ENCODE peak calls at places on chromosomes 13 and 19, in eight cellular contexts. D is right atrium auricular region; G is left lung; S is mesenchymal stem cell; R is effector memory CD4-positive, alpha-beta T cell; I is BE2C; P is colonic mucosa; O is small intestine. X is an unnamed sample.

GRCh38 chr19:50205681-50206138 is 2.3 kb downstream of the MYH14 start:
- DNase-seq in D (no peak), G (peak; percentile 80), S (no peak), R (no peak), I (no peak), P (peak; percentile 94), O (peak; percentile 97), X (no peak)

GRCh38 chr19:4861147-4861546 is 6.3 kb downstream of the PLIN3 start:
- DNase-seq in D (no peak), G (no peak), S (no peak), R (no peak), I (no peak), P (peak; percentile 90), O (peak; percentile 98), X (no peak)

GRCh38 chr19:4774136-4774535 is 17.4 kb upstream of the FEM1A start:
- DNase-seq in D (no peak), G (no peak), S (no peak), R (no peak), I (no peak), P (no peak), O (no peak), X (no peak)

GRCh38 chr19:49114630-49115363 is 627 bp downstream of the LIN7B start:
- DNase-seq in D (peak; percentile 74), G (peak; percentile 88), S (peak; percentile 58), R (peak; percentile 21), I (peak; percentile 81), P (peak; percentile 69), O (peak; percentile 66), X (peak; percentile 92)

GRCh38 chr13:39510296-39510695 is 92.7 kb downstream of the LHFPL6 start:
- DNase-seq in D (no peak), G (no peak), S (no peak), R (no peak), I (no peak), P (no peak), O (no peak), X (no peak)

GRCh38 chr13:57326532-57326931 is 159.5 kb downstream of the PRR20E start:
- DNase-seq in D (no peak), G (no peak), S (no peak), R (no peak), I (no peak), P (no peak), O (peak; percentile 37), X (no peak)

GRCh38 chr19:45790942-45791341 is 1.7 kb downstream of the DMWD start:
- DNase-seq in D (no peak), G (no peak), S (no peak), R (peak; percentile 34), I (no peak), P (no peak), O (no peak), X (no peak)

GRCh38 chr19:6324757-6325156 is 8.7 kb downstream of the ACER1 start:
- DNase-seq in D (no peak), G (no peak), S (no peak), R (no peak), I (no peak), P (no peak), O (no peak), X (no peak)

GRCh38 chr19:35299523-35300339 is 7.8 kb downstream of the MAG start:
- DNase-seq in D (no peak), G (peak; percentile 80), S (no peak), R (no peak), I (peak; percentile 75), P (no peak), O (peak; percentile 5), X (no peak)

GRCh38 chr13:111289251-111289650 is 31.2 kb upstream of the TEX29 start:
- DNase-seq in D (no peak), G (no peak), S (no peak), R (no peak), I (no peak), P (no peak), O (no peak), X (no peak)

GRCh38 chr13:82698383-82698782 is 1183.9 kb downstream of the SLITRK1 start:
- DNase-seq in D (no peak), G (no peak), S (no peak), R (no peak), I (no peak), P (no peak), O (no peak), X (no peak)

GRCh38 chr13:72920097-72920496 is 138.2 kb downstream of the PIBF1 start:
- DNase-seq in D (no peak), G (no peak), S (no peak), R (no peak), I (no peak), P (no peak), O (peak; percentile 7), X (no peak)

GRCh38 chr19:47752440-47753211 is 7.3 kb downstream of the NOP53 start:
- DNase-seq in D (no peak), G (no peak), S (no peak), R (no peak), I (no peak), P (no peak), O (no peak), X (no peak)
- H3K4me1 ChIP-seq in D (no peaks in the 10 kb centered on the region), G (no peaks in the 10 kb centered on the region), S (peaks cover 2% of the 10 kb centered on the region), R (no peaks in the 10 kb centered on the region), I (no peaks in the 10 kb centered on the region), P (peaks cover 7% of the 10 kb centered on the region), O (no peaks in the 10 kb centered on the region), X (no peaks in the 10 kb centered on the region)

DNA sequence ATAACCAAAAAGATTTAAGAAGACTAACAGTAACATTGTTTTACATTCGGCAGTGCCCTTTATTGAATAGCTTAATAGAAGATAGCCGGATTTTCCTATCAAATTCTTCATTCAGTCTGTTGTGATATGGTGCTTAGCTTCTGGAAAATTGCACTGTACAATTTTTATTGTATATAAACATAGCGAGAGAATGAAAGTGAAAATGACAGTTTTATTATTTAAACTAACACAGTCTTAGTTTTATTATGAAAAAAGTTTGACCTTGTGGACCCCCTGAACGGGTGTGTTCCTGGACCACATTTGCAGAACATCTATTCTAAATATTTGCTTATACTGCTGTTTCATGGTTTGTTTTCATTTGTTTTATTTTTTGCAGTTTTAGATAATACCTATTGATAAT is 8.6 kb downstream of the ITM2B start:
- DNase-seq in D (no peak), G (no peak), S (no peak), R (no peak), I (no peak), P (no peak), O (no peak), X (no peak)
- H3K4me1 ChIP-seq in D (no peaks in the 10 kb centered on the region), G (peaks cover 42% of the 10 kb centered on the region), S (peaks cover 1% of the 10 kb centered on the region), R (peaks cover 17% of the 10 kb centered on the region), I (peaks cover 4% of the 10 kb centered on the region), P (peaks cover 5% of the 10 kb centered on the region), O (peaks cover 3% of the 10 kb centered on the region), X (no peaks in the 10 kb centered on the region)

GRCh38 chr13:33352023-33352422 is 66.5 kb upstream of the STARD13 start:
- DNase-seq in D (no peak), G (no peak), S (no peak), R (no peak), I (no peak), P (no peak), O (peak; percentile 76), X (no peak)

GRCh38 chr13:33349996-33350826 is 64.7 kb upstream of the STARD13 start:
- DNase-seq in D (no peak), G (peak; percentile 89), S (peak; percentile 66), R (no peak), I (peak; percentile 34), P (peak; percentile 71), O (peak; percentile 38), X (peak; percentile 85)

GRCh38 chr13:33349314-33349995 is 63.9 kb upstream of the STARD13 start:
- DNase-seq in D (no peak), G (no peak), S (peak; percentile 77), R (no peak), I (no peak), P (peak; percentile 63), O (no peak), X (peak; percentile 70)

GRCh38 chr13:33352520-33352919 is 67.0 kb upstream of the STARD13 start:
- DNase-seq in D (no peak), G (no peak), S (no peak), R (no peak), I (no peak), P (no peak), O (no peak), X (no peak)

DNA sequence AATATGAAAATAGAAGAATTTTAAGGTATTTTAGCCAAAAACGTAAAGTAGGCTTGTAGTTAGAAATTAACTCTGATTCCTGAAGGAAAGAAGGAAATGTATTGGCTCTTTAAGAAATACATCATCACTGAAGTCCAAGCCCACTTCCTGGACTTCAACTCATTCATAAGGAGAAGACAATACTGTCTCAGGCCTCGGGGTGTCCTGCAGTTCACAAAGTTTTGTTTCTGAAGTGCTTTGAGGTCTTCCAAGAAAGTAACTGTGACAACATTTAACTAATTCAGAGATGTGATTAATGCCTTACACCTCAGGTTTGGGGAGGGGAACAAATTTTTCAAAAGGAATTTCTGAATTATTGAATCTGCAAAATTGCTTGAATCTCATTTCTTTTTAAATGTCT is 65.8 kb upstream of the STARD13 start:
- DNase-seq in D (no peak), G (no peak), S (peak; percentile 67), R (no peak), I (no peak), P (peak; percentile 28), O (peak; percentile 28), X (no peak)
- H3K4me1 ChIP-seq in D (no peaks in the 10 kb centered on the region), G (no peaks in the 10 kb centered on the region), S (peaks cover 8% of the 10 kb centered on the region), R (no peaks in the 10 kb centered on the region), I (no peaks in the 10 kb centered on the region), P (peaks cover 7% of the 10 kb centered on the region), O (peaks cover 4% of the 10 kb centered on the region), X (peaks cover 21% of the 10 kb centered on the region)

DNA sequence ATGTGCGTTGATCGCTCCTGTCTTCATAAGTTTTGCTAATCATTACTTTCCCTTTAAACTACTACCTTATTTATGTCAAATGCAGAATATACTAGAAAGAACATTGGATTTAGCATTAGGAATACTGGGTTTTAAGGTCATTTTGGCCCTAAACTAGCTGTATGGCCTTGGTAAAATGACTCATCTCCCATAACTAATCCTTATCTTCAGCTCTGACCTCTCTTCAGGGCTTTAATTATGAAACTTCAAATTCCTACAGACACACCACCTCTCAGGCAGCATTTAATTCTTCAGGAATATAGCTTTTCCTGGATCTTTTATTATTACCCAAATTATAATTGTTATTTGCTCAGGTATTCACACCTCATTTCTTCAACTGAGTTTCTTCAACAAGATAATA is 121.2 kb downstream of the STARD13 start:
- DNase-seq in D (no peak), G (no peak), S (peak; percentile 52), R (no peak), I (no peak), P (no peak), O (no peak), X (no peak)
- H3K4me1 ChIP-seq in D (no peaks in the 10 kb centered on the region), G (no peaks in the 10 kb centered on the region), S (peaks cover 7% of the 10 kb centered on the region), R (no peaks in the 10 kb centered on the region), I (no peaks in the 10 kb centered on the region), P (no peaks in the 10 kb centered on the region), O (peaks cover 9% of the 10 kb centered on the region), X (peaks cover 9% of the 10 kb centered on the region)

GRCh38 chr19:38890686-38891085 is 8.7 kb downstream of the SIRT2 start:
- DNase-seq in D (no peak), G (peak; percentile 8), S (no peak), R (no peak), I (no peak), P (no peak), O (no peak), X (no peak)
- H3K4me1 ChIP-seq in D (no peaks in the 10 kb centered on the region), G (no peaks in the 10 kb centered on the region), S (peaks cover 2% of the 10 kb centered on the region), R (peaks cover 5% of the 10 kb centered on the region), I (peaks cover 5% of the 10 kb centered on the region), P (no peaks in the 10 kb centered on the region), O (no peaks in the 10 kb centered on the region), X (peaks cover 2% of the 10 kb centered on the region)

GRCh38 chr13:84500016-84500415 is 617.7 kb upstream of the SLITRK1 start:
- DNase-seq in D (no peak), G (no peak), S (no peak), R (no peak), I (no peak), P (no peak), O (no peak), X (no peak)
- H3K4me1 ChIP-seq in D (no peaks in the 10 kb centered on the region), G (no peaks in the 10 kb centered on the region), S (no peaks in the 10 kb centered on the region), R (no peaks in the 10 kb centered on the region), I (no peaks in the 10 kb centered on the region), P (no peaks in the 10 kb centered on the region), O (no peaks in the 10 kb centered on the region), X (no peaks in the 10 kb centered on the region)